ENCODE peak calls at places on chromosomes 3 and 15, in ten cellular contexts. C, D, X, N, H, O, J, T, P and Y are unnamed samples.
A peak's percentile ranks its signal among the peaks of the same experiment; 100 is the strongest.

GRCh38 chr3:127650236-127650635 is 21.3 kb downstream of the PODXL2 start:
- DNase-seq in J (no peak), O (no peak), P (no peak), D (no peak), X (no peak), C (no peak), T (no peak), N (no peak), H (no peak), Y (no peak)

GRCh38 chr3:94115482-94115881 is 52.6 kb downstream of the NSUN3 start:
- DNase-seq in H (no peak), C (peak; percentile 27), O (no peak), P (peak; percentile 18), D (no peak), N (peak; percentile 68), X (peak; percentile 27), J (no peak), T (peak; percentile 45), Y (no peak)

GRCh38 chr3:27195059-27195458 is 174.1 kb downstream of the NEK10 start:
- DNase-seq in O (no peak), N (peak; percentile 18), H (no peak), X (no peak), T (peak; percentile 46), P (no peak), J (no peak), D (no peak), C (no peak), Y (no peak)

GRCh38 chr3:38722760-38723568 is 73.5 kb upstream of the SCN5A start:
- DNase-seq in D (no peak), J (no peak), N (no peak), X (no peak), O (no peak), P (no peak), H (peak; percentile 52), T (peak; percentile 55), C (no peak), Y (no peak)

GRCh38 chr3:29614954-29615353 is 334.1 kb downstream of the RBMS3 start:
- DNase-seq in T (no peak), H (no peak), C (no peak), N (no peak), P (no peak), X (no peak), O (no peak), J (no peak), D (no peak), Y (no peak)

GRCh38 chr3:124529826-124530571 is 200.3 kb upstream of the UMPS start:
- DNase-seq in C (no peak), J (no peak), T (peak; percentile 52), H (no peak), P (no peak), O (no peak), D (no peak), N (peak; percentile 66), X (no peak), Y (no peak)

GRCh38 chr3:42668793-42669217 is 15.3 kb downstream of the ZBTB47 start:
- DNase-seq in H (no peak), N (peak; percentile 62), T (peak; percentile 21), P (no peak), O (no peak), D (no peak), X (no peak), C (no peak), J (no peak), Y (peak; percentile 29)

GRCh38 chr15:99057020-99057419 is 47.9 kb upstream of the SYNM start:
- DNase-seq in N (no peak), T (no peak), C (no peak), O (no peak), X (no peak), D (no peak), P (no peak), J (peak; percentile 47), H (no peak), Y (no peak)

GRCh38 chr15:33007295-33007855 is 187.1 kb downstream of the FMN1 start:
- DNase-seq in N (peak; percentile 76), T (peak; percentile 62), H (no peak), O (no peak), D (no peak), P (no peak), C (no peak), X (no peak), J (no peak), Y (no peak)

GRCh38 chr3:131033480-131034080 is 6.9 kb downstream of the NEK11 start:
- DNase-seq in P (peak; percentile 39), D (no peak), X (peak; percentile 30), H (no peak), T (peak; percentile 27), O (no peak), C (peak; percentile 51), J (peak; percentile 68), N (peak; percentile 79), Y (no peak)

GRCh38 chr3:188943591-188943990 is 228.2 kb upstream of the TPRG1 start:
- DNase-seq in P (no peak), T (no peak), D (no peak), H (no peak), O (no peak), N (no peak), J (no peak), X (no peak), C (no peak), Y (no peak)

GRCh38 chr3:186241910-186242821 is 119.9 kb downstream of the DGKG start:
- DNase-seq in X (no peak), O (no peak), C (peak; percentile 47), P (peak; percentile 45), J (peak; percentile 93), N (peak; percentile 66), D (peak; percentile 85), H (peak; percentile 85), T (peak; percentile 73), Y (peak; percentile 90)

GRCh38 chr3:179415377-179415776 is 35.9 kb downstream of the GNB4 start:
- DNase-seq in N (no peak), H (no peak), J (no peak), D (no peak), O (no peak), T (no peak), X (no peak), C (no peak), P (no peak), Y (no peak)

GRCh38 chr15:22263738-22264137 is 183.4 kb downstream of the OR4M2 start:
- DNase-seq in J (no peak), T (no peak), N (no peak), O (no peak), C (no peak), P (no peak), D (no peak), X (no peak), H (no peak), Y (no peak)

GRCh38 chr15:22265056-22265945 is 185.0 kb downstream of the OR4M2 start:
- DNase-seq in T (no peak), N (no peak), P (no peak), J (no peak), H (no peak), X (no peak), O (no peak), C (no peak), D (no peak), Y (no peak)

GRCh38 chr15:22265961-22266360 is 185.6 kb downstream of the OR4M2 start:
- DNase-seq in D (no peak), T (no peak), H (no peak), X (no peak), J (no peak), O (no peak), P (no peak), N (no peak), C (no peak), Y (no peak)

GRCh38 chr15:22259881-22260421 is 179.6 kb downstream of the OR4M2 start:
- DNase-seq in P (no peak), X (no peak), O (no peak), C (no peak), T (no peak), J (no peak), N (no peak), H (no peak), D (no peak), Y (no peak)

GRCh38 chr15:22262613-22263020 is 182.3 kb downstream of the OR4M2 start:
- DNase-seq in X (no peak), C (no peak), T (no peak), H (peak; percentile 87), P (no peak), O (no peak), N (no peak), D (peak; percentile 80), J (no peak), Y (peak; percentile 63)
- H3K4me3 ChIP-seq in X (no peak overlapping the region), C (no peak overlapping the region), T (no peak overlapping the region), H (no peak overlapping the region), P (no peak overlapping the region), O (no peak overlapping the region), N (no peak overlapping the region), D (no peak overlapping the region), J (no peak overlapping the region), Y (no peak overlapping the region)

DNA sequence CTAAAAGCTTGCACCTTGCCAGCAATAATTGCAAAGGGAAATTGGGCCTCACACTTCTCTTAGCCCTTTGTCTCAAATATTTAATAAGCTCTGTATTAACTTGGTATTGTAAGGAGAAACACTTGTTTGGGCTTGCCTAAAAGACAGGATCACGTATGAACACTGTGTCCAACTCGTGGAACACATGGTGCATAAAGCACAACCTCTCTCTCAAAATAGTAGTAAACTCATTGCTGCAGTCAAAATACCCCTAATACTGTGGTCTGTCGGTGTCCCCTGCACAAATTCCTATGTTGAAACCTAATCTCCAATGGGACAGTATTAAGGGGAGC is 400 bp upstream of the TMF1 start:
- DNase-seq in O (no peak), C (no peak), X (no peak), P (peak; percentile 14), J (peak; percentile 7), H (no peak), D (no peak), N (no peak), T (no peak), Y (no peak)
- H3K4me3 ChIP-seq in O (peak overlapping the region; percentile 70), C (peak overlapping the region; percentile 90), X (peak overlapping the region; percentile 93), P (peak overlapping the region; percentile 64), J (peak overlapping the region; percentile 87), H (peak overlapping the region; percentile 75), D (peak overlapping the region; percentile 86), N (peak overlapping the region; percentile 89), T (peak overlapping the region; percentile 94), Y (peak overlapping the region; percentile 94)

DNA sequence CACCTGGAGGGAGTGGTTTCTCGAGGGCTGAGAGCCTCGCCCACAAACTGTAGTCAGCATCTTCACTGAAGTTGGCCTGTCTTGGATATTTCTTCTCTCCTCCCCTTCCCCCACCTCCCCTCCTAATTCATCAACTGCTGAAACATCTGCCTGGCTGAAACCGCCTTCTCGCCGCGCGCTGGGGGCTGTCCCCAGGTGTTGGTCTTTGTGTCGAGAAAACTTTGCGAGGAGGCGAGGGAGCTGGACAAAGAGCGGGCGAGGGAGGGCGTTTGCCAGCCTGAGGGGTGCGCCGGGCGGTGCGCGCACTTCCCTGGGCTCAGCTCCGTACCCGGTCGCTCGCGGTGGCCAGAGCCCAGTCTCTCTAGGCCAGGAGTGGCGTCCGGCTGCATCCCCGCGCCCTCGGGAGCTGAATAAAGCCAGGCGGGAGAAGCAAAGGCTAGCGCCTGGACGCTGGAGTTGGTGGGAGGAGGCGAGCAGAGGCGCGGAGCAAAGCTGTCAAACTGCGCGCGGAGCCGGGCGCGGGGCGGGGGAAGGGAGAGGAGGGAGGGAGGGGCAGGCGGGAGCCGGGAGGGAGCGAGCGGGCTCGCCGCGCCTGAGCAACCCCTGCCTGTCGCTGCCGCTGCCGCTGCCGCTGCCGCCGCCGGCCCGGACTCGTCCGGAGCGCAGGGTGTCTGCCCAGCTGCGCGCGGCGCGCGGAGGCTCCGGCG is at the start of gene ST8SIA2:
- DNase-seq in D (no peak), J (no peak), H (no peak), N (no peak), C (peak; percentile 90), P (peak; percentile 75), T (peak; percentile 57), O (no peak), X (no peak), Y (peak; percentile 59)
- H3K4me3 ChIP-seq in D (peak within 1 kb of the TSS; percentile 2), J (no peak within 1 kb of the TSS), H (peak within 1 kb of the TSS; percentile 22), N (no peak within 1 kb of the TSS), C (no peak within 1 kb of the TSS), P (peak within 1 kb of the TSS; percentile 77), T (peak within 1 kb of the TSS; percentile 35), O (no peak within 1 kb of the TSS), X (no peak within 1 kb of the TSS), Y (peak within 1 kb of the TSS; percentile 61)

GRCh38 chr3:15520804-15521572 is 518 bp downstream of the COLQ start:
- DNase-seq in X (no peak), P (no peak), D (no peak), J (no peak), N (no peak), H (no peak), C (no peak), T (no peak), O (no peak), Y (no peak)
- H3K4me3 ChIP-seq in X (no peak overlapping the region), P (no peak overlapping the region), D (no peak overlapping the region), J (no peak overlapping the region), N (no peak overlapping the region), H (no peak overlapping the region), C (no peak overlapping the region), T (no peak overlapping the region), O (no peak overlapping the region), Y (peak overlapping the region; percentile 61)